ENCODE peak calls at places on chromosome 1, in nine cellular contexts. V is neuronal stem cell; O is GM10248; W is activated gamma-delta T cell treated with anti-CD3 and anti-CD28 coated beads, Interleukin-2, amount 50 U/mL, for 16 hours; D is fibroblast of mammary gland; I is HTR-8/SVneo; J is stimulated activated CD4-positive, alpha-beta T cell treated with anti-CD3 and anti-CD28 coated beads, Interleukin-2, amount 100 ng/mL, for 4 hours; K is cardiac fibroblast; M is left cardiac atrium. C is an unnamed sample.
A peak's percentile ranks its signal among the peaks of the same experiment; 100 is the strongest.

GRCh38 chr1:228866498-228866897 is 131.2 kb downstream of the RHOU start:
- DNase-seq in K (peak; percentile 49), O (no peak), J (no peak), W (no peak), V (no peak), M (no peak), I (no peak), D (no peak), C (peak; percentile 80)

GRCh38 chr1:23957096-23957495 is 2.5 kb upstream of the PNRC2 start:
- DNase-seq in I (no peak), O (no peak), D (no peak), J (no peak), K (no peak), W (no peak), M (no peak), V (no peak), C (peak; percentile 57)

GRCh38 chr1:108686609-108687313 is 5.3 kb upstream of the PRPF38B start:
- DNase-seq in K (peak; percentile 57), M (no peak), I (no peak), D (peak; percentile 57), W (no peak), O (no peak), J (no peak), V (no peak), C (no peak)

GRCh38 chr1:225709101-225709500 is 56.2 kb upstream of the ENAH start:
- DNase-seq in K (no peak), W (no peak), V (no peak), O (no peak), M (no peak), J (no peak), I (no peak), D (no peak), C (no peak)

GRCh38 chr1:205429742-205430464 is 8.0 kb upstream of the LEMD1 start:
- DNase-seq in M (no peak), D (no peak), O (no peak), K (no peak), W (no peak), J (no peak), I (no peak), V (no peak), C (no peak)

GRCh38 chr1:87683557-87683956 is 354.9 kb downstream of the LMO4 start:
- DNase-seq in D (no peak), M (no peak), V (no peak), O (no peak), K (no peak), W (no peak), I (no peak), J (no peak), C (no peak)

GRCh38 chr1:220884981-220885918 is 6.0 kb downstream of the HLX start:
- DNase-seq in D (no peak), M (no peak), K (no peak), V (no peak), O (no peak), I (no peak), W (no peak), J (no peak), C (no peak)

GRCh38 chr1:177884499-177885021 is 85.3 kb downstream of the SEC16B start:
- DNase-seq in V (no peak), O (no peak), W (no peak), J (no peak), I (no peak), M (no peak), D (peak; percentile 30), K (no peak), C (no peak)

GRCh38 chr1:235525314-235525713 is 21.1 kb upstream of the B3GALNT2 start:
- DNase-seq in K (peak; percentile 37), M (no peak), I (no peak), V (no peak), O (no peak), J (no peak), D (no peak), W (no peak), C (no peak)

GRCh38 chr1:150151291-150152181 is 1.8 kb downstream of the PLEKHO1 start:
- DNase-seq in I (no peak), D (peak; percentile 58), K (no peak), O (peak; percentile 31), V (no peak), J (peak; percentile 43), W (peak; percentile 63), M (no peak), C (peak; percentile 92)

GRCh38 chr1:57424231-57425027 is 569 bp upstream of the DAB1 start:
- DNase-seq in M (peak; percentile 33), I (peak; percentile 31), O (no peak), K (peak; percentile 32), D (peak; percentile 29), J (no peak), W (no peak), V (peak; percentile 66), C (peak; percentile 53)

GRCh38 chr1:94550800-94551241 is 9.3 kb upstream of the F3 start:
- DNase-seq in J (no peak), O (no peak), K (no peak), W (no peak), I (no peak), M (no peak), V (no peak), D (no peak), C (no peak)

GRCh38 chr1:98201640-98202039 is 280.8 kb upstream of the DPYD start:
- DNase-seq in K (peak; percentile 48), W (no peak), O (no peak), M (no peak), V (no peak), J (no peak), D (peak; percentile 38), I (no peak), C (no peak)

GRCh38 chr1:11447903-11448302 is 31.1 kb upstream of the DISP3 start:
- DNase-seq in W (no peak), I (no peak), D (no peak), J (no peak), O (no peak), M (no peak), K (no peak), V (no peak), C (no peak)

GRCh38 chr1:85132078-85132715 is 68.6 kb downstream of the SYDE2 start:
- DNase-seq in K (no peak), J (no peak), D (peak; percentile 11), M (no peak), O (no peak), V (no peak), I (no peak), W (no peak), C (no peak)

GRCh38 chr1:194929376-194929775 is 1678.9 kb downstream of the KCNT2 start:
- DNase-seq in D (no peak), W (no peak), O (no peak), V (no peak), M (no peak), I (peak; percentile 10), J (no peak), K (peak; percentile 0), C (no peak)

C was measured in Peyer's patch.